ENCODE peak calls at places on chromosomes 7 and 10, in six cellular contexts. D, B, C, K, N and Y are unnamed samples.
A peak's percentile ranks its signal among the peaks of the same experiment; 100 is the strongest.

GRCh38 chr10:95655571-95656290 is 780 bp downstream of the ALDH18A1 start:
- DNase-seq in D (peak; percentile 10), B (no peak), C (no peak), K (peak; percentile 34), N (no peak), Y (no peak)

GRCh38 chr7:114825423-114825951 is 96.4 kb upstream of the MDFIC start:
- DNase-seq in D (no peak), B (no peak), C (no peak), K (no peak), N (no peak), Y (no peak)

GRCh38 chr10:113469796-113470195 is 83.1 kb upstream of the HABP2 start:
- DNase-seq in D (no peak), B (no peak), C (no peak), K (no peak), N (no peak), Y (no peak)

GRCh38 chr10:125656523-125656922 is 26.4 kb downstream of the TEX36 start:
- DNase-seq in D (no peak), B (no peak), C (no peak), K (no peak), N (no peak), Y (no peak)

GRCh38 chr10:14477408-14477710 is 146.6 kb upstream of the FRMD4A start:
- DNase-seq in D (no peak), B (no peak), C (no peak), K (no peak), N (no peak), Y (no peak)

GRCh38 chr10:102642553-102643345 is 1.5 kb upstream of the TRIM8 start:
- DNase-seq in D (peak; percentile 81), B (peak; percentile 63), C (peak; percentile 73), K (peak; percentile 70), N (no peak), Y (peak; percentile 91)

GRCh38 chr10:121598261-121599249 is at the start of gene FGFR2:
- DNase-seq in D (peak; percentile 63), B (peak; percentile 69), C (peak; percentile 86), K (peak; percentile 86), N (peak; percentile 58), Y (no peak)

GRCh38 chr10:30928742-30929141 is 102.9 kb downstream of the ZNF438 start:
- DNase-seq in D (no peak), B (no peak), C (no peak), K (no peak), N (no peak), Y (no peak)

GRCh38 chr10:116671274-116671926 is 50.6 kb downstream of the PNLIPRP2 start:
- DNase-seq in D (no peak), B (no peak), C (no peak), K (no peak), N (no peak), Y (no peak)

GRCh38 chr7:77413128-77413527 is 3.0 kb downstream of the GSAP start:
- DNase-seq in D (peak; percentile 15), B (no peak), C (no peak), K (no peak), N (no peak), Y (no peak)
- H3K27ac ChIP-seq in D (no peak overlapping the region), B (no peak overlapping the region), C (no peak overlapping the region), K (no peak overlapping the region), N (no peak overlapping the region), Y (peak overlapping the region; percentile 97)

GRCh38 chr10:132331259-132331955 is 586 bp upstream of the LRRC27 start:
- DNase-seq in D (no peak), B (no peak), C (no peak), K (no peak), N (no peak), Y (no peak)

GRCh38 chr10:132328738-132329137 is 3.3 kb upstream of the LRRC27 start:
- DNase-seq in D (no peak), B (peak; percentile 33), C (no peak), K (no peak), N (no peak), Y (peak; percentile 65)

GRCh38 chr10:132330486-132330833 is 1.5 kb upstream of the LRRC27 start:
- DNase-seq in D (no peak), B (no peak), C (no peak), K (no peak), N (no peak), Y (no peak)

GRCh38 chr10:132328130-132328529 is 3.9 kb upstream of the LRRC27 start:
- DNase-seq in D (no peak), B (no peak), C (no peak), K (no peak), N (no peak), Y (peak; percentile 46)

GRCh38 chr10:132329565-132330485 is 2.2 kb upstream of the LRRC27 start:
- DNase-seq in D (no peak), B (no peak), C (no peak), K (no peak), N (no peak), Y (peak; percentile 80)
- H3K4me3 ChIP-seq in D (peak overlapping the region; percentile 10), B (peak overlapping the region; percentile 87), C (peak overlapping the region; percentile 72), K (no peak overlapping the region), N (peak overlapping the region; percentile 97), Y (peak overlapping the region; percentile 95)

GRCh38 chr10:43105793-43106158 is 28.9 kb downstream of the RET start:
- DNase-seq in D (no peak), B (no peak), C (no peak), K (no peak), N (no peak), Y (no peak)
- TF ChIP-seq CTCF in D (no peak), B (no peak), C (no peak), K (no peak), N (peak; percentile 36), Y (no peak)

DNA sequence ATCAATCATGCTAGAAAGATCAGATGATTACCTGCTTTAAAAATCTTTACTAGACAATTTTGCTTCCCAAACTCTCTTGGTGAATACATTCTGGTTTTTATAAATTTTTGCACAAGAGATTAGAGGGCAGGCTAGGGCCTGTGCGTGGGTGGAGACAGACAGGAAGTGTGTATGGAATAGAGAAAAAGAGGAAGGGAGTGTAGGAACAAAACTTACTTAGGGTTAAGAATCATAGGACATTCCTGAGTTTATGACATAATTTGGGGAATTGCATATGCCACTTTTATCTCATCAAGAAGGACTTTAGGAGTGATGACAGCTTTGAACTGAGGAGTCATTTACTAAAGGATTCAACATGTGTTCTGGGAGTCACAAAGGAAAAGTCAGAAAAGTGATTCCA is 31.3 kb downstream of the LAMB1 start:
- DNase-seq in D (no peak), B (peak; percentile 46), C (no peak), K (no peak), N (no peak), Y (no peak)
- H3K27ac ChIP-seq in D (peak overlapping the region; percentile 65), B (peak overlapping the region; percentile 65), C (peak overlapping the region; percentile 17), K (peak overlapping the region; percentile 29), N (no peak overlapping the region), Y (peak overlapping the region; percentile 78)

GRCh38 chr7:135449467-135449866 is 60.4 kb downstream of the CNOT4 start:
- DNase-seq in D (no peak), B (no peak), C (no peak), K (no peak), N (no peak), Y (no peak)
- H3K4me3 ChIP-seq in D (no peak overlapping the region), B (no peak overlapping the region), C (no peak overlapping the region), K (no peak overlapping the region), N (no peak overlapping the region), Y (no peak overlapping the region)